ENCODE peak calls at places on chromosomes 16 and 17, in four cellular contexts. One of them, this sample, is unnamed. For H3K4me1, the result is how much of the 10 kb centered on the place peaks cover.

GRCh38 chr17:74545456-74546230 is at the start of gene CD300C:
- DNase-seq in esophagus squamous epithelium: no peak
- DNase-seq in tibial nerve: no peak
- DNase-seq in psoas muscle: no peak
- DNase-seq in this sample: no peak

GRCh38 chr17:12765544-12765943 is 23.8 kb upstream of the ARHGAP44 start:
- DNase-seq in psoas muscle: no peak
- DNase-seq in esophagus squamous epithelium: no peak
- DNase-seq in tibial nerve: no peak
- DNase-seq in this sample: no peak

GRCh38 chr17:31202968-31203367 is 94.1 kb downstream of the OMG start:
- DNase-seq in tibial nerve: no peak
- DNase-seq in esophagus squamous epithelium: no peak
- DNase-seq in psoas muscle: no peak
- DNase-seq in this sample: no peak

GRCh38 chr17:67633751-67634191 is 84.0 kb upstream of the NOL11 start:
- DNase-seq in tibial nerve: no peak
- DNase-seq in psoas muscle: no peak
- DNase-seq in esophagus squamous epithelium: no peak
- DNase-seq in this sample: no peak

GRCh38 chr17:40218740-40219072 is 398 bp upstream of the WIPF2 start:
- DNase-seq in esophagus squamous epithelium: peak
- DNase-seq in psoas muscle: peak
- DNase-seq in tibial nerve: peak
- DNase-seq in this sample: peak

GRCh38 chr16:67199011-67199807 is at the start of gene ELMO3:
- DNase-seq in psoas muscle: no peak
- DNase-seq in tibial nerve: no peak
- DNase-seq in esophagus squamous epithelium: no peak
- DNase-seq in this sample: peak

GRCh38 chr16:31351937-31352315 is 3.0 kb upstream of the ITGAX start:
- DNase-seq in tibial nerve: no peak
- DNase-seq in psoas muscle: no peak
- DNase-seq in esophagus squamous epithelium: no peak
- DNase-seq in this sample: no peak

GRCh38 chr17:39652635-39653315 is 12.4 kb upstream of the TCAP start:
- DNase-seq in esophagus squamous epithelium: no peak
- DNase-seq in psoas muscle: no peak
- DNase-seq in tibial nerve: no peak
- DNase-seq in this sample: peak

GRCh38 chr16:23035240-23035639 is 114.0 kb downstream of the USP31 start:
- DNase-seq in esophagus squamous epithelium: no peak
- DNase-seq in tibial nerve: no peak
- DNase-seq in psoas muscle: no peak
- DNase-seq in this sample: no peak

GRCh38 chr16:15739940-15740339 is 89.9 kb downstream of the NDE1 start:
- DNase-seq in esophagus squamous epithelium: no peak
- DNase-seq in psoas muscle: no peak
- DNase-seq in tibial nerve: no peak
- DNase-seq in this sample: no peak

GRCh38 chr17:7884581-7885356 is 3.8 kb upstream of the CHD3 start:
- DNase-seq in esophagus squamous epithelium: no peak
- DNase-seq in tibial nerve: no peak
- DNase-seq in psoas muscle: peak
- DNase-seq in this sample: no peak

GRCh38 chr17:15900871-15901270 is 44.1 kb upstream of the ADORA2B start:
- DNase-seq in psoas muscle: no peak
- DNase-seq in tibial nerve: no peak
- DNase-seq in esophagus squamous epithelium: no peak
- DNase-seq in this sample: no peak

GRCh38 chr16:85735225-85735722 is 15.6 kb downstream of the C16orf74 start:
- DNase-seq in tibial nerve: no peak
- DNase-seq in esophagus squamous epithelium: no peak
- DNase-seq in psoas muscle: no peak
- DNase-seq in this sample: no peak

GRCh38 chr16:84820771-84821170 is 986 bp downstream of the CRISPLD2 start:
- DNase-seq in psoas muscle: no peak
- DNase-seq in tibial nerve: no peak
- DNase-seq in esophagus squamous epithelium: no peak
- DNase-seq in this sample: no peak

GRCh38 chr17:66466933-66467367 is 164.5 kb downstream of the PRKCA start:
- DNase-seq in psoas muscle: peak
- DNase-seq in esophagus squamous epithelium: no peak
- DNase-seq in tibial nerve: no peak
- DNase-seq in this sample: no peak

GRCh38 chr16:19555186-19555937 is at the start of gene VPS35L:
- DNase-seq in esophagus squamous epithelium: peak
- DNase-seq in tibial nerve: peak
- DNase-seq in psoas muscle: peak
- DNase-seq in this sample: peak

GRCh38 chr16:11073407-11073806 is 129.0 kb downstream of the CLEC16A start:
- DNase-seq in psoas muscle: no peak
- DNase-seq in esophagus squamous epithelium: no peak
- DNase-seq in tibial nerve: no peak
- DNase-seq in this sample: no peak

GRCh38 chr17:48757524-48757961 is 29.0 kb upstream of the HOXB13 start:
- DNase-seq in psoas muscle: no peak
- DNase-seq in esophagus squamous epithelium: no peak
- DNase-seq in tibial nerve: no peak
- DNase-seq in this sample: no peak

GRCh38 chr17:1773755-1774181 is 11.9 kb downstream of the SERPINF1 start:
- DNase-seq in tibial nerve: no peak
- DNase-seq in psoas muscle: no peak
- DNase-seq in esophagus squamous epithelium: no peak
- DNase-seq in this sample: no peak

GRCh38 chr17:37429039-37429438 is 22.4 kb downstream of the TADA2A start:
- DNase-seq in psoas muscle: no peak
- DNase-seq in esophagus squamous epithelium: no peak
- DNase-seq in tibial nerve: no peak
- DNase-seq in this sample: no peak

GRCh38 chr17:73393962-73394361 is 82.2 kb upstream of the CDC42EP4 start:
- DNase-seq in tibial nerve: no peak
- DNase-seq in esophagus squamous epithelium: no peak
- DNase-seq in psoas muscle: no peak
- DNase-seq in this sample: no peak

DNA sequence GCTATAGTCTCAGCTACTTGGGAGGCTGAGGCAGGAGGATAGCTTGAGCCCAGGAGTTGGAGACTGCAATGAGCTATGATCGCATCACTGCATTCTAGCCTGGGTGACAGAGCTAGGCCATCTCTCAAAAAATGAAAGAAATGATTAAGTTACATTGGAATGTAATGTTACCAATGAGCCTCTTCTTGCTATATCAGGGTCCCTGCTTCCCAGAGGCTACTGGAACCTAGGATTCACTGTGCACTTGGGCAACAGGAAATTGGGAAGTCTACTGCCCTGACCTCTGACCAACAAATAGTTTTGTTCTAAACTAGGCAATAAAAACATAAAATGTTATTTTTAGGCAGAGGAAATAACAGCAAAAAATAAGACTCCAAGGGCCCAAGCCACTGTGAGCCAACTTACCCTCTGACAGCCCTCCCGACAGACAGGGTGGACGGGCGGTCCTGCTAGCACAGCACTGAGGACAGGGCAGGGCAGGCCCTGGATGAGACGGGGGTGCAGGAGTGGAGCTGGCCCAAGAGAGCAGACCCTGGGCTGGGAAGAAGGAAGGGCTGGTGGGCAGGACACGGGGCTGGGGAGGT is 27.5 kb downstream of the NSMCE1 start:
- DNase-seq in esophagus squamous epithelium: no peak
- DNase-seq in tibial nerve: no peak
- DNase-seq in psoas muscle: no peak
- DNase-seq in this sample: no peak
- H3K4me1 ChIP-seq in esophagus squamous epithelium: half or more
- H3K4me1 ChIP-seq in tibial nerve: half or more
- H3K4me1 ChIP-seq in psoas muscle: under half
- H3K4me1 ChIP-seq in this sample: under half

GRCh38 chr17:57445051-57445450 is 188.7 kb downstream of the MSI2 start:
- DNase-seq in tibial nerve: no peak
- DNase-seq in esophagus squamous epithelium: no peak
- DNase-seq in psoas muscle: no peak
- DNase-seq in this sample: no peak
- H3K4me1 ChIP-seq in tibial nerve: under half
- H3K4me1 ChIP-seq in esophagus squamous epithelium: under half
- H3K4me1 ChIP-seq in psoas muscle: under half
- H3K4me1 ChIP-seq in this sample: half or more

GRCh38 chr16:3029499-3030127 is 5.8 kb downstream of the THOC6 start:
- DNase-seq in psoas muscle: no peak
- DNase-seq in tibial nerve: no peak
- DNase-seq in esophagus squamous epithelium: no peak
- DNase-seq in this sample: no peak

GRCh38 chr16:3030872-3031212 is 5.9 kb downstream of the BICDL2 start:
- DNase-seq in esophagus squamous epithelium: no peak
- DNase-seq in psoas muscle: no peak
- DNase-seq in tibial nerve: no peak
- DNase-seq in this sample: no peak

GRCh38 chr16:3035289-3035971 is 1.3 kb downstream of the BICDL2 start:
- DNase-seq in psoas muscle: no peak
- DNase-seq in tibial nerve: no peak
- DNase-seq in esophagus squamous epithelium: no peak
- DNase-seq in this sample: no peak

GRCh38 chr16:3030128-3030871 is 6.4 kb downstream of the BICDL2 start:
- DNase-seq in psoas muscle: no peak
- DNase-seq in tibial nerve: no peak
- DNase-seq in esophagus squamous epithelium: no peak
- DNase-seq in this sample: no peak

GRCh38 chr16:3032624-3033023 is 4.1 kb downstream of the BICDL2 start:
- DNase-seq in tibial nerve: no peak
- DNase-seq in esophagus squamous epithelium: no peak
- DNase-seq in psoas muscle: no peak
- DNase-seq in this sample: no peak
- H3K4me1 ChIP-seq in tibial nerve: under half
- H3K4me1 ChIP-seq in esophagus squamous epithelium: half or more
- H3K4me1 ChIP-seq in psoas muscle: under half
- H3K4me1 ChIP-seq in this sample: under half

GRCh38 chr17:43015579-43015978 is 6.6 kb downstream of the VAT1 start:
- DNase-seq in psoas muscle: peak
- DNase-seq in tibial nerve: no peak
- DNase-seq in esophagus squamous epithelium: no peak
- DNase-seq in this sample: no peak

GRCh38 chr17:43016216-43016615 is 6.0 kb downstream of the VAT1 start:
- DNase-seq in tibial nerve: no peak
- DNase-seq in esophagus squamous epithelium: no peak
- DNase-seq in psoas muscle: no peak
- DNase-seq in this sample: no peak

GRCh38 chr17:43013296-43013695 is 6.7 kb downstream of the IFI35 start:
- DNase-seq in tibial nerve: no peak
- DNase-seq in psoas muscle: no peak
- DNase-seq in esophagus squamous epithelium: no peak
- DNase-seq in this sample: no peak

GRCh38 chr17:43014946-43015519 is 7.2 kb downstream of the VAT1 start:
- DNase-seq in tibial nerve: no peak
- DNase-seq in esophagus squamous epithelium: no peak
- DNase-seq in psoas muscle: no peak
- DNase-seq in this sample: no peak

GRCh38 chr17:43014020-43014615 is 7.5 kb downstream of the IFI35 start:
- DNase-seq in psoas muscle: no peak
- DNase-seq in tibial nerve: no peak
- DNase-seq in esophagus squamous epithelium: no peak
- DNase-seq in this sample: no peak
- H3K4me1 ChIP-seq in psoas muscle: under half
- H3K4me1 ChIP-seq in tibial nerve: half or more
- H3K4me1 ChIP-seq in esophagus squamous epithelium: half or more
- H3K4me1 ChIP-seq in this sample: under half

DNA sequence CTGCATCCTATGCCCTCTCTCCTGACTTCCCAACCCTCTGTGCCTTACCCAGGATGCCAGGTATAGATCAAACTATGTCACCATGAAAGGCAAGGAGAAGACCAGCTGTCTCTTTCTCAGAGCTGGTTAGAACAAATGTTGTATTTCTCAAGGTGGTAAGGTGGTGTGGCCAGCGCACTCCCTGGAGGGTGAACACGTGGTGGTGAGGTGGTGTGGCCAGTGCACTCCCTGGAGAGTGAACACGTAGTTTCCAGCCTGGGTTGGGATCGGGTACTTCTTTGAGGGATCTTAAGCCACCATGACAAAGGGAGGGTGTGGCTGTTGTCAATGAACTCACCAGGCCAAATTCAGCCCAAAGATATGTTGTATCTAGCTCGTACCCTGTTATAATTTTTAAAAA is 26.8 kb downstream of the KATNIP start:
- DNase-seq in psoas muscle: no peak
- DNase-seq in esophagus squamous epithelium: no peak
- DNase-seq in tibial nerve: no peak
- DNase-seq in this sample: no peak
- H3K4me1 ChIP-seq in psoas muscle: under half
- H3K4me1 ChIP-seq in esophagus squamous epithelium: half or more
- H3K4me1 ChIP-seq in tibial nerve: under half
- H3K4me1 ChIP-seq in this sample: under half